ENCODE peak calls at places on chromosomes 6 and 20, in six cellular contexts. W is neuronal stem cell, Y is caudate nucleus, Z is dorsolateral prefrontal cortex, X is brain microvascular endothelial cell, O is left ventricle myocardium inferior. C is an unnamed sample.

GRCh38 chr20:4989570-4989969 is 11.7 kb downstream of the SLC23A2 start:
- DNase-seq in W (no peak), Z (no peak), O (no peak), X (no peak), Y (no peak), C (no peak)

GRCh38 chr20:25672659-25673058 is 24.0 kb downstream of the ZNF337 start:
- DNase-seq in Z (no peak), W (no peak), X (no peak), Y (no peak), O (no peak), C (no peak)

GRCh38 chr6:142903806-142904205 is 41.2 kb downstream of the HIVEP2 start:
- DNase-seq in O (no peak), Z (no peak), X (no peak), W (no peak), Y (no peak), C (no peak)

GRCh38 chr6:160070831-160071230 is 50.8 kb upstream of the SLC22A1 start:
- DNase-seq in O (no peak), Z (no peak), W (no peak), X (no peak), Y (no peak), C (no peak)

GRCh38 chr6:157125531-157125930 is 197.8 kb downstream of the TMEM242 start:
- DNase-seq in W (no peak), Z (no peak), O (no peak), Y (no peak), X (no peak), C (no peak)

GRCh38 chr6:132768051-132768517 is 10.4 kb upstream of the VNN2 start:
- DNase-seq in W (peak), Z (no peak), X (no peak), O (peak), Y (no peak), C (peak)

GRCh38 chr6:99604161-99605073 is 2.2 kb upstream of the PRDM13 start:
- DNase-seq in Z (no peak), W (no peak), Y (no peak), X (no peak), O (no peak), C (no peak)

GRCh38 chr6:132812255-132812732 is 2.1 kb upstream of the RPS12 start:
- DNase-seq in O (no peak), X (peak), Z (no peak), W (no peak), Y (no peak), C (no peak)

GRCh38 chr6:130697661-130698535 is 129.3 kb upstream of the SMLR1 start:
- DNase-seq in O (no peak), W (peak), X (peak), Z (peak), Y (no peak), C (no peak)

GRCh38 chr6:301929-302705 is 9.8 kb downstream of the DUSP22 start:
- DNase-seq in Z (no peak), W (no peak), Y (no peak), O (no peak), X (no peak), C (no peak)

GRCh38 chr20:10231290-10231689 is 12.7 kb downstream of the SNAP25 start:
- DNase-seq in W (no peak), Y (no peak), X (no peak), Z (no peak), O (no peak), C (no peak)

GRCh38 chr6:167827062-167827587 is 414 bp downstream of the AFDN start:
- DNase-seq in O (peak), Z (no peak), Y (no peak), W (no peak), X (no peak), C (no peak)

GRCh38 chr20:49916146-49917002 is 1.0 kb upstream of the SPATA2 start:
- DNase-seq in X (no peak), Y (no peak), W (no peak), Z (no peak), O (no peak), C (no peak)

GRCh38 chr6:80480478-80481157 is 374.1 kb downstream of the BCKDHB start:
- DNase-seq in Y (no peak), O (no peak), Z (no peak), X (no peak), W (no peak), C (no peak)

GRCh38 chr6:107618672-107619071 is 128.8 kb downstream of the SOBP start:
- DNase-seq in Y (no peak), O (no peak), Z (no peak), X (no peak), W (no peak), C (no peak)

GRCh38 chr20:3068986-3069900 is 2.2 kb upstream of the OXT start:
- DNase-seq in Y (no peak), W (no peak), O (no peak), X (peak), Z (no peak), C (no peak)

GRCh38 chr6:83707829-83708545 is 914 bp downstream of the SNAP91 start:
- DNase-seq in O (no peak), Y (no peak), W (peak), Z (peak), X (no peak), C (peak)

GRCh38 chr20:63434599-63435378 is 37.7 kb downstream of the KCNQ2 start:
- DNase-seq in X (peak), Z (peak), W (peak), Y (peak), O (peak), C (peak)

GRCh38 chr6:104599821-104600658 is 259.7 kb downstream of the HACE1 start:
- DNase-seq in X (no peak), Z (no peak), O (no peak), W (no peak), Y (no peak), C (no peak)

GRCh38 chr6:49668083-49668511 is 31.5 kb upstream of the RHAG start:
- DNase-seq in X (no peak), W (no peak), Y (no peak), Z (no peak), O (no peak), C (no peak)

GRCh38 chr20:9348746-9349145 is 165.6 kb upstream of the LAMP5 start:
- DNase-seq in Z (no peak), O (no peak), Y (no peak), W (no peak), X (no peak), C (no peak)

GRCh38 chr6:85677243-85677956 is 34.7 kb upstream of the SYNCRIP start:
- DNase-seq in W (no peak), X (no peak), Y (no peak), Z (no peak), O (no peak), C (no peak)

GRCh38 chr6:107064579-107065065 is 36.6 kb downstream of the MTRES1 start:
- DNase-seq in O (no peak), Y (no peak), X (peak), Z (no peak), W (no peak), C (no peak)

GRCh38 chr6:116450769-116451740 is 10.1 kb upstream of the CALHM6 start:
- DNase-seq in Z (no peak), X (no peak), Y (no peak), W (no peak), O (no peak), C (no peak)

GRCh38 chr6:5275497-5275896 is 14.2 kb downstream of the FARS2 start:
- DNase-seq in Z (no peak), Y (no peak), O (no peak), X (no peak), W (no peak), C (no peak)

GRCh38 chr6:84492246-84493135 is 265.0 kb upstream of the CEP162 start:
- DNase-seq in X (peak), W (no peak), O (no peak), Z (no peak), Y (no peak), C (no peak)

GRCh38 chr6:96723362-96723761 is 113.9 kb downstream of the GPR63 start:
- DNase-seq in O (no peak), Y (no peak), Z (no peak), X (no peak), W (no peak), C (no peak)

GRCh38 chr20:16747291-16747811 is 807 bp upstream of the OTOR start:
- DNase-seq in Z (no peak), X (no peak), O (no peak), Y (no peak), W (no peak), C (no peak)

GRCh38 chr20:7180261-7181045 is 413.0 kb downstream of the BMP2 start:
- DNase-seq in Y (no peak), W (no peak), Z (no peak), X (no peak), O (no peak), C (no peak)

DNA sequence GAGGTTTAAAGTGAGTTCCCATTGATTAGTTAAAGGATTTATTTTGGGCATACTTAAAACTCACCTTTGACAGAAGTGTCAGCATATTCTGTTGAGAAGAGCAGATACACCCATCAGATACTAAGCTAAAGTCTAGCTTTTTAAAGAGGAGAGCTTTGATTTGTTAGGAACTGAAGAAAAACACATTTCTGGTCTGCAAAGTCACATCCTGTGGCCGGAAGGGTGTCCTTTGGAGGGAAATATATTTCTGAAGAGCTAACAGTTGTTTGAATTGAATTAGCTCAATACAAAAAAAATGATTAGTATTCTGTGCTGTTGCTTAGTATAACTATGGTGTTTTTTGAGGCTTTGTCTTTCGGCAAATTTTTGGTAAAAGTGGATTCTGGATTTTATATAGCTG is 302.7 kb downstream of the RFPL4B start:
- DNase-seq in Y (no peak), X (no peak), Z (no peak), O (no peak), W (no peak), C (no peak)
- H3K27ac ChIP-seq in Y (no peak), X (no peak), Z (no peak), O (peak), W (no peak), C (no peak)

GRCh38 chr20:47118641-47119040 is 224.0 kb downstream of the EYA2 start:
- DNase-seq in X (no peak), Y (no peak), O (no peak), Z (no peak), W (no peak), C (no peak)

GRCh38 chr20:47118201-47118600 is 223.6 kb downstream of the EYA2 start:
- DNase-seq in W (peak), Y (no peak), X (no peak), O (no peak), Z (no peak), C (no peak)

GRCh38 chr20:47117325-47117724 is 222.7 kb downstream of the EYA2 start:
- DNase-seq in X (no peak), Z (no peak), Y (no peak), O (no peak), W (no peak), C (no peak)

GRCh38 chr20:47115694-47116093 is 221.1 kb downstream of the EYA2 start:
- DNase-seq in W (no peak), X (no peak), O (no peak), Z (no peak), Y (no peak), C (no peak)

DNA sequence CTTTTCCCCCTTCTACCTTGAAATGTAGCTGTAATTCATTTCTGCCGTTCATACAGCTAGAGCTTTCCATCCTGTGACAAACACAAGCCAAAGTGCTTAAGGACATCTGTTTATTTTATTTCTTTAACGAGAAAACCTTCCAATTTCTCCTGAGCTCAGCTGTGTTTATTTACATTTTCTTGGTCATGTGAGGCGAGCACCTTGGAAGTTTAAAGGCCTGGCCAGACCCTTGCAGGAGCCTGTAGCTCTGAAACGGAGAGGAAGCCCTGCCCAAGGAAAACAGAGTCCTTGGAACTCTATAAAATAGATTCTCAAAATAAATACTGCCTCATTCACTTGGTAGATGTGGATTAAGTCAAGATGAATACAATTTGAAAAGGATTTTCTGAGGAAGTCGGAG is 223.1 kb downstream of the EYA2 start:
- DNase-seq in W (no peak), Y (no peak), O (no peak), X (no peak), Z (no peak), C (no peak)
- H3K27ac ChIP-seq in W (peak), Y (no peak), O (peak), X (no peak), Z (no peak), C (no peak)

GRCh38 chr6:163945813-163946212 is 531.3 kb downstream of the QKI start:
- DNase-seq in Z (no peak), O (no peak), Y (no peak), X (no peak), W (no peak), C (peak)
- H3K27ac ChIP-seq in Z (peak), O (peak), Y (peak), X (no peak), W (no peak), C (peak)

GRCh38 chr6:45430590-45431202 is 53.0 kb upstream of the SUPT3H start:
- DNase-seq in Z (no peak), X (no peak), O (no peak), Y (no peak), W (no peak), C (no peak)
- H3K27ac ChIP-seq in Z (no peak), X (no peak), O (no peak), Y (no peak), W (no peak), C (no peak)

DNA sequence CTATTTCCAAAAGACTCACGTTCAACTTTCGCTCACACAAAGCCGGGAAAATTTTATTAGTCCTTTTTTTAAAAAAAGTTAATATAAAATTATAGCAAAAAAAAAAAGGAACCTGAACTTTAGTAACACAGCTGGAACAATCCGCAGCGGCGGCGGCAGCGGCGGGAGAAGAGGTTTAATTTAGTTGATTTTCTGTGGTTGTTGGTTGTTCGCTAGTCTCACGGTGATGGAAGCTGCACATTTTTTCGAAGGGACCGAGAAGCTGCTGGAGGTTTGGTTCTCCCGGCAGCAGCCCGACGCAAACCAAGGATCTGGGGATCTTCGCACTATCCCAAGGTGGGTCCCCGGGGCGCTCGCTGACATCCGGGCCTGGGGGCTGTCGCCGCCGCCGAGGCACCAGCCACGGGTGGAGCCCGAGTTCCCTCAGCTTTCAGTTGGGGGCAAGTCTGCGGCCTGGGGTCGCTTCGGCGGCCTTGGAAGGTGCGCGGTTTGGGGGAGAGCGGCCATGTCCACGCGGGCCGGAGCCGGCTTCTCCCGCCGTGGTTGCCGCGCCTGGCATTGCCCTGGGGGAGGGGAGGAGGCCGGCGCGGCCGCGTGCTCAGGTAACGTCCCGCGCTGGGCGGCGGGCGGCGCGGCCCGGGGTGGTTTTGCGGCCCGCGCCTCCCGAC is 429 bp downstream of the AMD1 start:
- DNase-seq in Y (no peak), Z (peak), W (peak), X (no peak), O (peak), C (peak)
- H3K27ac ChIP-seq in Y (peak), Z (peak), W (peak), X (peak), O (peak), C (peak)

GRCh38 chr20:38216736-38217595 is 43.6 kb downstream of the KIAA1755 start:
- DNase-seq in W (no peak), Z (no peak), O (no peak), X (no peak), Y (no peak), C (no peak)
- H3K27ac ChIP-seq in W (no peak), Z (no peak), O (peak), X (peak), Y (no peak), C (no peak)

DNA sequence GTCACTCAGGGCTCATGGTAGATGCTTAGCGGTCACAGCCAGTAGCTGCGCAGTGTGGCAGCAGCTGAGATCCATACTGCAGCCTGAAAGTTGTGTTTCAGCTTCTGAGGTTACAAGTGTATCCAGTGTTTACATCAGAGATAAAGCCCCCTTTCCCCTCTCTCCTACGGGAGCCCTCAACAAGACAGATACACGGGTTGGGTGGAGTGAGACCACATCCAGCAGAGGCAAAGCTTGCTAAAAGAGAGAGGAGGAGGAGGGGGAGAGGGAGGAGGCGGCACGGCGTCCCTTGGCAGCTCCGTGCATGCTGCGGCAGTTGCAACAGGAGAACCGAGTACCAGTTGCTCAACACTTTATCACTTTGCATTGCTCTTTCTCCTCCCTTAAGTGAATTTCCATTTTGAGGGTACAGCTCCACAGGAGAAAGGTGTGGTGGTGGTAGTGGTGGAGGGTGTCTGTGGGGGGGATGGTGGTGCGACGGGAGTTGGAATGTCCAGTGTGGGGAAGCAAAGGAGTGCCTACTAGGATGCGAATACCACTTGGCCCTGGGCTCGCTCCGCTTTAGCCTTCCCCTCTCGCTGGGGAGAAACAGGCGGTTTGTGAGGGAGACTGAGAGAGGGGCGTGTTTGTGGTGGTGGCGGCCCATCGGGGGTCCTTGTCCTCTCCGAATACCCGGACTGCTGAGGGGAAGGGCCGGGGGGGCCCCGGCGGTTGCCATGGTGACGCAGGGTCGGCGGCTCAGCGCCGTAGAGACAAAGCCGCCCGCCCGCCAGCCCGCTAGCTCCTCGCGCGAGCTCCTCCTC is 405 bp upstream of the RNF182 start:
- DNase-seq in O (peak), X (peak), Z (peak), W (peak), Y (no peak), C (peak)
- H3K27ac ChIP-seq in O (no peak), X (peak), Z (no peak), W (peak), Y (no peak), C (no peak)

GRCh38 chr6:169411722-169412121 is 158.1 kb upstream of the THBS2 start:
- DNase-seq in Y (no peak), W (no peak), X (no peak), O (no peak), Z (no peak), C (no peak)
- H3K27ac ChIP-seq in Y (no peak), W (no peak), X (no peak), O (no peak), Z (no peak), C (no peak)

DNA sequence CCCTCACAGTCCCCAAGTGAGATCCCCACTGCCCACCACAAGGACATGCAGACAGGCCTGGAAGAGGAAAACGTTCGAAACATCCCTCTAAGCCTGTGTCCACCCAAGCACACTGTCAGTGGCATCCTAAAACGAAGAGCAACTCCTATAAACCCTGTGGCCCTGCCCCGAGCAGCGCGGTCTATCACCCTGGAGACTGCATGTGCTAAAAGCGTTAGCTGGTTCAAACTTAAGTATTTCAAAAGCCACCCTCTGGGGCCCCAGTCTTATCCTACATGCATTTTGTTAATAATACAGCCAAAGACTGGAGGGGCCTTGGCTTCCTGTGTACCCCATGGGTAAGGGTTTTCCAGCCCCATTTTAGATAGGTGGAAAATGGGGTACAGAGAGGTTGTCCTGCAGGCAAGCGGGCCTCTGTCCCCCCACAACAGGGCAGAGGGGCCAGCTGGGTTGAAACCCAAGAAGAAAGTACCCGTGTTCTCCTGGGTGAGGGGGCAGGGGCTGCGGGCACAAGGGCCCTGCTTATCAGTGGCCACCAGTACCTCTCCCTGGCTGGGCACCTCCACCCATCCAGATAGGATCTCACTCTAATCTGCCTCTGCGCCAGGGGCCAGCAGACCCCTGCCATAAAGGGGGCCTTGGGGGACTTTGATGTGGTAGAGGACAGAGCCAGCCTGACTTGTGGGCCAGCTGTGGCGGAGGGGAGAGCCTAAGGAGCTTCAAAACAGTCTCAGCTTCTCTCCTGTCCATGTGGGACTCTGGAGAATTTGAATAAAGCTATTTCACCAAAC is 28.3 kb downstream of the PREX1 start:
- DNase-seq in W (no peak), O (no peak), Z (no peak), Y (no peak), X (no peak), C (no peak)
- H3K27ac ChIP-seq in W (no peak), O (no peak), Z (no peak), Y (no peak), X (no peak), C (peak)

C was measured in substantia nigra.